ENCODE peak calls at places on chromosomes 6 and 20, in six cellular contexts. One of them, this sample, is unnamed.

GRCh38 chr20:6074145-6074561 is 20.3 kb upstream of the LRRN4 start:
- DNase-seq in keratinocyte: no peak
- DNase-seq in tibial artery: no peak
- DNase-seq in spleen: no peak
- DNase-seq in CD4-positive, alpha-beta T cell: no peak
- DNase-seq in neuronal stem cell: no peak
- DNase-seq in this sample: no peak

GRCh38 chr20:36532822-36533221 is 8.5 kb upstream of the MYL9 start:
- DNase-seq in tibial artery: no peak
- DNase-seq in CD4-positive, alpha-beta T cell: no peak
- DNase-seq in keratinocyte: no peak
- DNase-seq in neuronal stem cell: no peak
- DNase-seq in spleen: no peak
- DNase-seq in this sample: no peak

GRCh38 chr6:149545754-149546471 is at the start of gene PPIL4:
- DNase-seq in neuronal stem cell: peak; percentile 94
- DNase-seq in CD4-positive, alpha-beta T cell: peak; percentile 96
- DNase-seq in keratinocyte: no peak
- DNase-seq in tibial artery: peak; percentile 95
- DNase-seq in spleen: peak; percentile 99
- DNase-seq in this sample: peak; percentile 96

GRCh38 chr6:163485388-163485851 is 70.9 kb downstream of the QKI start:
- DNase-seq in spleen: no peak
- DNase-seq in CD4-positive, alpha-beta T cell: no peak
- DNase-seq in keratinocyte: no peak
- DNase-seq in tibial artery: no peak
- DNase-seq in neuronal stem cell: no peak
- DNase-seq in this sample: no peak

GRCh38 chr6:7086488-7086887 is 21.3 kb upstream of the RREB1 start:
- DNase-seq in keratinocyte: no peak
- DNase-seq in CD4-positive, alpha-beta T cell: peak; percentile 18
- DNase-seq in neuronal stem cell: no peak
- DNase-seq in tibial artery: peak; percentile 37
- DNase-seq in spleen: peak; percentile 81
- DNase-seq in this sample: no peak

GRCh38 chr6:73738367-73739028 is 42.5 kb downstream of the CD109 start:
- DNase-seq in neuronal stem cell: no peak
- DNase-seq in tibial artery: no peak
- DNase-seq in CD4-positive, alpha-beta T cell: no peak
- DNase-seq in spleen: no peak
- DNase-seq in keratinocyte: no peak
- DNase-seq in this sample: no peak

GRCh38 chr20:46087161-46087560 is 2.6 kb downstream of the NCOA5 start:
- DNase-seq in neuronal stem cell: no peak
- DNase-seq in spleen: no peak
- DNase-seq in tibial artery: no peak
- DNase-seq in CD4-positive, alpha-beta T cell: no peak
- DNase-seq in keratinocyte: no peak
- DNase-seq in this sample: no peak

GRCh38 chr6:164130151-164130550 is 715.6 kb downstream of the QKI start:
- DNase-seq in keratinocyte: no peak
- DNase-seq in spleen: no peak
- DNase-seq in CD4-positive, alpha-beta T cell: no peak
- DNase-seq in tibial artery: no peak
- DNase-seq in neuronal stem cell: no peak
- DNase-seq in this sample: peak; percentile 79

GRCh38 chr20:59628171-59628570 is 23.8 kb downstream of the PHACTR3 start:
- DNase-seq in keratinocyte: no peak
- DNase-seq in spleen: peak; percentile 47
- DNase-seq in neuronal stem cell: no peak
- DNase-seq in CD4-positive, alpha-beta T cell: no peak
- DNase-seq in tibial artery: no peak
- DNase-seq in this sample: peak; percentile 97

GRCh38 chr6:151091571-151091970 is 148.2 kb upstream of the AKAP12 start:
- DNase-seq in spleen: no peak
- DNase-seq in tibial artery: no peak
- DNase-seq in neuronal stem cell: no peak
- DNase-seq in keratinocyte: no peak
- DNase-seq in CD4-positive, alpha-beta T cell: no peak
- DNase-seq in this sample: no peak

GRCh38 chr20:44409132-44409600 is 53.7 kb downstream of the HNF4A start:
- DNase-seq in tibial artery: no peak
- DNase-seq in spleen: peak; percentile 11
- DNase-seq in neuronal stem cell: no peak
- DNase-seq in keratinocyte: peak; percentile 32
- DNase-seq in CD4-positive, alpha-beta T cell: no peak
- DNase-seq in this sample: no peak

GRCh38 chr6:164022632-164023031 is 608.1 kb downstream of the QKI start:
- DNase-seq in keratinocyte: no peak
- DNase-seq in neuronal stem cell: no peak
- DNase-seq in spleen: peak; percentile 70
- DNase-seq in tibial artery: no peak
- DNase-seq in CD4-positive, alpha-beta T cell: no peak
- DNase-seq in this sample: no peak

GRCh38 chr20:2759143-2759542 is 41.3 kb downstream of the CPXM1 start:
- DNase-seq in keratinocyte: no peak
- DNase-seq in spleen: peak; percentile 56
- DNase-seq in CD4-positive, alpha-beta T cell: no peak
- DNase-seq in tibial artery: no peak
- DNase-seq in neuronal stem cell: no peak
- DNase-seq in this sample: no peak

GRCh38 chr6:111280445-111280844 is 193.1 kb downstream of the SLC16A10 start:
- DNase-seq in neuronal stem cell: no peak
- DNase-seq in tibial artery: no peak
- DNase-seq in CD4-positive, alpha-beta T cell: no peak
- DNase-seq in spleen: no peak
- DNase-seq in keratinocyte: no peak
- DNase-seq in this sample: no peak

GRCh38 chr20:49790077-49790798 is 22.4 kb upstream of the SLC9A8 start:
- DNase-seq in keratinocyte: no peak
- DNase-seq in tibial artery: no peak
- DNase-seq in neuronal stem cell: no peak
- DNase-seq in CD4-positive, alpha-beta T cell: no peak
- DNase-seq in spleen: no peak
- DNase-seq in this sample: no peak

GRCh38 chr20:36333841-36334240 is 27.7 kb downstream of the DLGAP4 start:
- DNase-seq in spleen: peak; percentile 37
- DNase-seq in keratinocyte: no peak
- DNase-seq in CD4-positive, alpha-beta T cell: no peak
- DNase-seq in neuronal stem cell: no peak
- DNase-seq in tibial artery: no peak
- DNase-seq in this sample: no peak

GRCh38 chr20:50284811-50285375 is 94.3 kb downstream of the CEBPB start:
- DNase-seq in spleen: no peak
- DNase-seq in CD4-positive, alpha-beta T cell: no peak
- DNase-seq in keratinocyte: no peak
- DNase-seq in neuronal stem cell: no peak
- DNase-seq in tibial artery: no peak
- DNase-seq in this sample: no peak

GRCh38 chr6:38169221-38169674 is 349.7 kb downstream of the ZFAND3 start:
- DNase-seq in CD4-positive, alpha-beta T cell: no peak
- DNase-seq in tibial artery: no peak
- DNase-seq in neuronal stem cell: no peak
- DNase-seq in spleen: no peak
- DNase-seq in keratinocyte: no peak
- DNase-seq in this sample: no peak

GRCh38 chr6:85449818-85450577 is at the start of gene NT5E:
- DNase-seq in neuronal stem cell: peak; percentile 51
- DNase-seq in CD4-positive, alpha-beta T cell: peak; percentile 32
- DNase-seq in keratinocyte: no peak
- DNase-seq in tibial artery: peak; percentile 83
- DNase-seq in spleen: peak; percentile 91
- DNase-seq in this sample: peak; percentile 58

GRCh38 chr20:36173451-36173933 is 19.0 kb downstream of the EPB41L1 start:
- DNase-seq in spleen: no peak
- DNase-seq in keratinocyte: no peak
- DNase-seq in CD4-positive, alpha-beta T cell: no peak
- DNase-seq in neuronal stem cell: peak; percentile 90
- DNase-seq in tibial artery: no peak
- DNase-seq in this sample: peak; percentile 68

GRCh38 chr6:36865835-36866234 is 8.8 kb downstream of the PPIL1 start:
- DNase-seq in keratinocyte: no peak
- DNase-seq in neuronal stem cell: no peak
- DNase-seq in CD4-positive, alpha-beta T cell: no peak
- DNase-seq in spleen: no peak
- DNase-seq in tibial artery: no peak
- DNase-seq in this sample: no peak

GRCh38 chr6:88891135-88891845 is 72.1 kb downstream of the RNGTT start:
- DNase-seq in CD4-positive, alpha-beta T cell: no peak
- DNase-seq in neuronal stem cell: no peak
- DNase-seq in spleen: no peak
- DNase-seq in keratinocyte: no peak
- DNase-seq in tibial artery: no peak
- DNase-seq in this sample: no peak

GRCh38 chr6:146133866-146134265 is 105.0 kb downstream of the GRM1 start:
- DNase-seq in spleen: no peak
- DNase-seq in tibial artery: no peak
- DNase-seq in keratinocyte: no peak
- DNase-seq in CD4-positive, alpha-beta T cell: no peak
- DNase-seq in neuronal stem cell: no peak
- DNase-seq in this sample: no peak

GRCh38 chr20:59830107-59831023 is 103.1 kb downstream of the SYCP2 start:
- DNase-seq in spleen: peak; percentile 54
- DNase-seq in neuronal stem cell: no peak
- DNase-seq in tibial artery: no peak
- DNase-seq in CD4-positive, alpha-beta T cell: no peak
- DNase-seq in keratinocyte: no peak
- DNase-seq in this sample: no peak

GRCh38 chr20:18837710-18838109 is 24.1 kb downstream of the SCP2D1 start:
- DNase-seq in keratinocyte: no peak
- DNase-seq in tibial artery: no peak
- DNase-seq in spleen: no peak
- DNase-seq in neuronal stem cell: no peak
- DNase-seq in CD4-positive, alpha-beta T cell: no peak
- DNase-seq in this sample: no peak

GRCh38 chr20:18835850-18836249 is 22.3 kb downstream of the SCP2D1 start:
- DNase-seq in spleen: no peak
- DNase-seq in CD4-positive, alpha-beta T cell: no peak
- DNase-seq in neuronal stem cell: no peak
- DNase-seq in tibial artery: no peak
- DNase-seq in keratinocyte: no peak
- DNase-seq in this sample: no peak

GRCh38 chr20:18839507-18840247 is 26.1 kb downstream of the SCP2D1 start:
- DNase-seq in neuronal stem cell: peak; percentile 20
- DNase-seq in spleen: no peak
- DNase-seq in CD4-positive, alpha-beta T cell: no peak
- DNase-seq in tibial artery: no peak
- DNase-seq in keratinocyte: no peak
- DNase-seq in this sample: no peak

DNA sequence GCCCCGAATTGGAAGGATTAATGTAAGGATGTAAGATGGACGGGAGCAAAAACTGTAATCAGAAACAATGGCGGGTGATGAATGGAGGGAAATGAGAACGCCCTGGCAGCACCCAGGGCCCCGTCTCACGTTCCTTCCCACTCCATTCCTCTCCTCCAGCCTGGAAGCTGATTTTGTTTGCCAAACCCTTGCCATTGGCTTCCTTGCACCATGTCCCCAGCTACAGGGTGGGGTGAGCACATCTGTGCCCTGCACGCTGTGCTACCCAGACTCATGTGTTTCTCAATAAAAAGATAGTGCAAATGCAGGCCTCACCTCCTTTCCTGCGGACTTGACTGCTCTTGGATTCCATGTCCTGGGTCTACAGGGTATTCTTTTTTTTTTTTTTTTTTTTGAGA is 26.7 kb downstream of the SCP2D1 start:
- DNase-seq in tibial artery: no peak
- DNase-seq in CD4-positive, alpha-beta T cell: no peak
- DNase-seq in keratinocyte: no peak
- DNase-seq in spleen: no peak
- DNase-seq in neuronal stem cell: no peak
- DNase-seq in this sample: no peak
- H3K27me3 ChIP-seq in tibial artery: no peaks in the 10 kb centered on the region
- H3K27me3 ChIP-seq in CD4-positive, alpha-beta T cell: no peaks in the 10 kb centered on the region
- H3K27me3 ChIP-seq in keratinocyte: no peaks in the 10 kb centered on the region
- H3K27me3 ChIP-seq in spleen: no peaks in the 10 kb centered on the region
- H3K27me3 ChIP-seq in neuronal stem cell: no peaks in the 10 kb centered on the region
- H3K27me3 ChIP-seq in this sample: no peaks in the 10 kb centered on the region

GRCh38 chr20:57429579-57430202 is 38.5 kb downstream of the RBM38 start:
- DNase-seq in keratinocyte: no peak
- DNase-seq in neuronal stem cell: no peak
- DNase-seq in tibial artery: no peak
- DNase-seq in spleen: peak; percentile 71
- DNase-seq in CD4-positive, alpha-beta T cell: no peak
- DNase-seq in this sample: no peak
- H3K27me3 ChIP-seq in keratinocyte: peaks cover 27% of the 10 kb centered on the region
- H3K27me3 ChIP-seq in neuronal stem cell: no peaks in the 10 kb centered on the region
- H3K27me3 ChIP-seq in tibial artery: no peaks in the 10 kb centered on the region
- H3K27me3 ChIP-seq in spleen: no peaks in the 10 kb centered on the region
- H3K27me3 ChIP-seq in CD4-positive, alpha-beta T cell: no peaks in the 10 kb centered on the region
- H3K27me3 ChIP-seq in this sample: no peaks in the 10 kb centered on the region

DNA sequence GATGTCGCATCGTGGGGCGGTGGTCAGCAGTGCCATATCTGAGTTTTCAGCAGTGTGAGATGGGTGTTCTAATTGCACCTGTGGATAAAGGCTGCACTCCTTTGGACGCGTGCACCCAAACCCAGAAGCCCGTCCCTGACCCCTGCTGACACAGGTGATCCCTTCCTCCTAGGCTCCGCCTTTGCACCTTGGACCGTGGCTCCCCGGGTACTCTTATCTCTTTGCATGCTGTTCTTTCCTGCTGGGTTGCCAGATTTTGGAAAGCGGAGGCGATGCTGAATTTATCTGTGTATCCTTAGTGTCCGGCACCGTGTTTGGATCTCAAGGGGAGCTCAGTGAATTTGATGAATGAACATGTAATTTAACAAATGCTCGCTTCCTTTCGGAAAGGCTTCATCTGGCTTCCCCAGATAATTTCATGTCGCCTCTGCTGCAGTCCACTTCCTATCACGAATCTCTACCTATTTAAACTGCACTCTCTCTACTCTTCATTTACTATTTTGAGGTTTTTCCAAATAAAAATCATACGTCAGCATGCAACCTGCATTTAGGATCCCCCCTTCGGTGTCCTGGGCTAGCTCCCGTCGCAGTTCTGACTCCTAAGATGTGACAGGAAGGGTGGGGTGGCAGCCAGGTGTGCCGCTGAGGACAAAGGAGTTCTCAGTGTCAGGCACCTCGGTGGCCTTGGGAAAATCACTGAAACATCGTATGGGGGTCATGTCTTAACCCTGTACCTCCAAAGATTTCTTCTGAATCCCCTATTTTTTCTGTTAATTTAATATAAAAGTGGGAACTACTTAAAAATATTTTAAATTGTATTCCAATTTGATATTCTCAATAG is 753 bp upstream of the PERP start:
- DNase-seq in spleen: no peak
- DNase-seq in tibial artery: peak; percentile 21
- DNase-seq in neuronal stem cell: no peak
- DNase-seq in CD4-positive, alpha-beta T cell: peak; percentile 4
- DNase-seq in keratinocyte: no peak
- DNase-seq in this sample: no peak
- H3K27me3 ChIP-seq in spleen: no peaks in the 10 kb centered on the region
- H3K27me3 ChIP-seq in tibial artery: no peaks in the 10 kb centered on the region
- H3K27me3 ChIP-seq in neuronal stem cell: peaks cover 9% of the 10 kb centered on the region
- H3K27me3 ChIP-seq in CD4-positive, alpha-beta T cell: peaks cover 26% of the 10 kb centered on the region
- H3K27me3 ChIP-seq in keratinocyte: no peaks in the 10 kb centered on the region
- H3K27me3 ChIP-seq in this sample: no peaks in the 10 kb centered on the region

DNA sequence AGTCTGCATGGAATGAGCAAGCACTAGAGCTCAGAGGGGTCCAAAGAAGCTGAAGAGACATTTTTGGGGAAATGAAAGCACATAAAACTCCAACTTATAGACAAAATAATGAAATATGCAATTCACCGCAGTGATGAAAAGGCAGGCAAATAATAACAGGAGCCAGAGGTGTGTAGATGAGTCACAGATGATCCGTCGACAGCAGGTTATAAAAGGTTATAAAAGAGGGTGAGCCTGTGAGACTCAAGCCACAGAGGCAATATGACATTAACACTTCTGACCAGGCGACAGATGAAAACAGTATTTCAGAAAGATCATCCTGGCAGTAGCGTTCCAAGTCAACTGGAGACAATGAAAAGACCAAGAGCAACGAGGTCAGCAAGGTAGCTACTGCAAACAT is 35.8 kb upstream of the ANKRD60 start:
- DNase-seq in keratinocyte: no peak
- DNase-seq in neuronal stem cell: no peak
- DNase-seq in CD4-positive, alpha-beta T cell: no peak
- DNase-seq in spleen: no peak
- DNase-seq in tibial artery: no peak
- DNase-seq in this sample: no peak
- H3K27me3 ChIP-seq in keratinocyte: no peaks in the 10 kb centered on the region
- H3K27me3 ChIP-seq in neuronal stem cell: no peaks in the 10 kb centered on the region
- H3K27me3 ChIP-seq in CD4-positive, alpha-beta T cell: no peaks in the 10 kb centered on the region
- H3K27me3 ChIP-seq in spleen: no peaks in the 10 kb centered on the region
- H3K27me3 ChIP-seq in tibial artery: no peaks in the 10 kb centered on the region
- H3K27me3 ChIP-seq in this sample: no peaks in the 10 kb centered on the region

This sample was measured in dorsolateral prefrontal cortex.